ENCODE peak calls at places on chromosomes 16 and 17, in seven cellular contexts. Q is mucosa of descending colon, M is ascending aorta, V is fibroblast of pulmonary artery, K is bronchial epithelial cell, B is aorta, S is colonic mucosa. R is an unnamed sample.

GRCh38 chr17:72392056-72393010 is 271.5 kb downstream of the SOX9 start:
- DNase-seq in Q (no peak), M (no peak), V (peak; percentile 83), K (no peak), B (no peak), S (no peak), R (no peak)

GRCh38 chr16:57265850-57266530 is 18.5 kb downstream of the PLLP start:
- DNase-seq in Q (peak; percentile 81), M (no peak), V (peak; percentile 45), K (peak; percentile 44), B (peak; percentile 63), S (peak; percentile 90), R (peak; percentile 97)

GRCh38 chr17:75524971-75525805 is at the start of gene LLGL2:
- DNase-seq in Q (peak; percentile 95), M (no peak), V (peak; percentile 38), K (peak; percentile 73), B (peak; percentile 79), S (peak; percentile 94), R (peak; percentile 94)

GRCh38 chr17:67278363-67278762 is 33.4 kb upstream of the HELZ start:
- DNase-seq in Q (no peak), M (no peak), V (no peak), K (no peak), B (no peak), S (no peak), R (no peak)

GRCh38 chr17:44637066-44637465 is 19.2 kb upstream of the MEIOC start:
- DNase-seq in Q (no peak), M (no peak), V (no peak), K (no peak), B (no peak), S (no peak), R (no peak)

GRCh38 chr16:53848277-53848942 is 144.5 kb downstream of the FTO start:
- DNase-seq in Q (no peak), M (no peak), V (no peak), K (no peak), B (no peak), S (no peak), R (no peak)

GRCh38 chr17:48241131-48241591 is 133.6 kb downstream of the SNX11 start:
- DNase-seq in Q (no peak), M (no peak), V (peak; percentile 73), K (peak; percentile 56), B (peak; percentile 59), S (no peak), R (peak; percentile 17)

GRCh38 chr16:89502319-89502843 is 5.8 kb upstream of the SPG7 start:
- DNase-seq in Q (peak; percentile 75), M (no peak), V (peak; percentile 37), K (peak; percentile 83), B (no peak), S (peak; percentile 77), R (peak; percentile 97)

GRCh38 chr16:50428116-50428515 is 59.3 kb upstream of the BRD7 start:
- DNase-seq in Q (no peak), M (no peak), V (peak; percentile 2), K (peak; percentile 62), B (no peak), S (no peak), R (no peak)

GRCh38 chr17:43952351-43952723 is 1.4 kb downstream of the PYY start:
- DNase-seq in Q (no peak), M (no peak), V (no peak), K (no peak), B (no peak), S (no peak), R (no peak)

GRCh38 chr16:8730335-8730915 is 56.0 kb downstream of the ABAT start:
- DNase-seq in Q (no peak), M (no peak), V (no peak), K (peak; percentile 93), B (no peak), S (no peak), R (peak; percentile 82)

GRCh38 chr16:48961546-48961945 is 320.1 kb downstream of the CBLN1 start:
- DNase-seq in Q (no peak), M (no peak), V (no peak), K (peak; percentile 87), B (no peak), S (no peak), R (no peak)

GRCh38 chr16:49855822-49856740 is at the start of gene ZNF423:
- DNase-seq in Q (peak; percentile 49), M (no peak), V (peak; percentile 15), K (no peak), B (no peak), S (peak; percentile 57), R (no peak)

GRCh38 chr16:66687906-66688625 is 8.5 kb downstream of the CMTM4 start:
- DNase-seq in Q (no peak), M (no peak), V (no peak), K (no peak), B (no peak), S (no peak), R (peak; percentile 86)

GRCh38 chr17:40107266-40107980 is 7.0 kb upstream of the NR1D1 start:
- DNase-seq in Q (peak; percentile 37), M (no peak), V (peak; percentile 24), K (no peak), B (peak; percentile 56), S (no peak), R (no peak)

GRCh38 chr17:72699566-72699965 is 392.9 kb downstream of the SLC39A11 start:
- DNase-seq in Q (no peak), M (no peak), V (peak; percentile 67), K (no peak), B (no peak), S (no peak), R (no peak)

GRCh38 chr16:57619606-57620315 is 8.7 kb upstream of the ADGRG1 start:
- DNase-seq in Q (peak; percentile 88), M (no peak), V (no peak), K (peak; percentile 89), B (peak; percentile 20), S (peak; percentile 92), R (peak; percentile 77)

GRCh38 chr17:42796066-42796758 is 2.3 kb downstream of the COA3 start:
- DNase-seq in Q (no peak), M (no peak), V (no peak), K (no peak), B (no peak), S (no peak), R (no peak)

GRCh38 chr17:42797067-42798007 is 1.2 kb downstream of the COA3 start:
- DNase-seq in Q (peak; percentile 81), M (no peak), V (no peak), K (peak; percentile 52), B (no peak), S (peak; percentile 75), R (peak; percentile 92)

GRCh38 chr17:42798011-42798382 is 507 bp downstream of the COA3 start:
- DNase-seq in Q (no peak), M (no peak), V (no peak), K (no peak), B (no peak), S (no peak), R (no peak)

GRCh38 chr17:42795465-42795864 is 3.0 kb downstream of the COA3 start:
- DNase-seq in Q (no peak), M (no peak), V (no peak), K (no peak), B (no peak), S (peak; percentile 62), R (no peak)

DNA sequence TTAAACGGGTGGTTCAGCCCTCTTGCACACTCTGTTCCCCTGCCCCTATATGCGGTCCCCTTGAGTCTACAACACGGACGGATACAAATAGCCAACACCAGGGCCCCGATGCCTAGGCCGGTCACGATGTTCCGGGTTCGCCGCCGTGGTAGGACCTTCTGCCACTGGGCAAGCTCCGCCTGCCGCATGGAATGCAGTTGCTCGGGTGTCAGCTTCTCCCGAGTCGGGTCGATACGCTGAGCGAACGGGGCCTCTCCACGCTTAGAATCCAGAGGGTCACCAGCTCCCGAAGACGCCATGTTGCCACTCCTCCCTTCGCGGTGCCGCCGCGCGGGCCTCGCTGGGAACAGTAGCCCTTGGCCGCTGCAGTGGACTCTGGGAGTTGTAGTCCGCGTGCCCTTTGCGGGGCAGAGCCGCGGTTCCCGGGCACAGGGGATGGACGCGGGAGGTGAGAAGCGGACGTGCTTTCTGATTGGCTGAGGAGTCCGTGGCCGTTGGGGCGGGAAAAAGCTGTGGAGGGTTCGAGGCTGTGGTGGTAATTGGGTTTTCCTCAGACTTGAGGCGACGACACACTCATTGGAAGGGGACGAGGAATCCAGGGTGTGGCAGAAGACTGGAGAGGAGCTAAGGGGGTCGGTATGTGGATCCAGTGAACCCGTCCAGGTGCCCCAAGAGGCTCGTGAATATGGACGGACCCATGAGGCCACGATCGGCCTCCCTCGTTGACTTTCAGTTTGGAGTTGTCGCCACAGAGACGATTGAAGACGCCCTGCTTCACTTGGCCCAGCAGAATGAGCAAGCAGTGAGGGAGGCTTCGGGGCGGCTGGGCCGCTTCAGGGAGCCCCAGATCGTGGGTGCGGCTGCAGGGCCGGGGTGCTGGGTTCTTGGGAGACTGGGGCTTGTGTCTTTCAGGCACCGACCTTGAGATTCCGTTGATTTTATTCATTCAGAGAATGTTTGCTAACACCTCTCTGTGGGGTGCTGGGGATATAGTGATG is at the start of the genes CNTD1 and COA3:
- DNase-seq in Q (peak; percentile 91), M (peak; percentile 92), V (peak; percentile 86), K (peak; percentile 67), B (peak; percentile 91), S (peak; percentile 90), R (peak; percentile 88)
- H3K4me3 ChIP-seq in Q (peak within 1 kb of the TSS; percentile 74), M (peak within 1 kb of the TSS; percentile 78), V (peak within 1 kb of the TSS; percentile 78), K (peak within 1 kb of the TSS; percentile 76), B (peak within 1 kb of the TSS; percentile 56), S (peak within 1 kb of the TSS; percentile 76), R (peak within 1 kb of the TSS; percentile 94)

GRCh38 chr16:28297308-28297707 is 5.0 kb downstream of the SBK1 start:
- DNase-seq in Q (no peak), M (no peak), V (no peak), K (no peak), B (no peak), S (no peak), R (no peak)
- H3K4me3 ChIP-seq in Q (no peak overlapping the region), M (no peak overlapping the region), V (no peak overlapping the region), K (no peak overlapping the region), B (no peak overlapping the region), S (no peak overlapping the region), R (no peak overlapping the region)

GRCh38 chr17:32929588-32929987 is 1.6 kb downstream of the TMEM98 start:
- DNase-seq in Q (no peak), M (no peak), V (no peak), K (no peak), B (no peak), S (no peak), R (no peak)
- H3K4me3 ChIP-seq in Q (no peak overlapping the region), M (peak overlapping the region; percentile 85), V (peak overlapping the region; percentile 63), K (no peak overlapping the region), B (no peak overlapping the region), S (no peak overlapping the region), R (no peak overlapping the region)

GRCh38 chr16:30984669-30985400 is at the start of gene HSD3B7:
- DNase-seq in Q (peak; percentile 95), M (peak; percentile 95), V (peak; percentile 80), K (peak; percentile 50), B (peak; percentile 94), S (peak; percentile 95), R (peak; percentile 85)
- H3K4me3 ChIP-seq in Q (no peak within 1 kb of the TSS), M (peak within 1 kb of the TSS; percentile 59), V (peak within 1 kb of the TSS; percentile 47), K (peak within 1 kb of the TSS; percentile 42), B (peak within 1 kb of the TSS; percentile 18), S (peak within 1 kb of the TSS; percentile 56), R (peak within 1 kb of the TSS; percentile 40)

DNA sequence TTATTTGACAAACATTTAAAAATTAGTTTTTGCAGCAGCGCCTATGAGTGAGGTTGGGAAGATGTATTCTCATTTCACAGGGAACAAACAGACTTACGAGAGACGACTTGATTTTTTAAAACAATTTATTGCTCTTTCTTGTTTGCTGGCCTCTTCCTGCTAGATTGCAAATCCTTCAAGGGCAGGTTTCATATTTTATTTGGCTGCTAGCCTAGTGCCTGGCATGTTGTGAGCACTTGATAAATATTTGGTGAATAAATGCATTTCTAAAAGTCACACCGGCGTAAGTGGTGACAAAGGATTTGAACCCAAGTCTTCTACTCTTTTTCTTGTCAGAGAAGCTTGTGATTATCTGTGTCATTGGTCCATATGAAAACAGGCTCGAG is 1.4 kb downstream of the WWP2 start:
- DNase-seq in Q (no peak), M (no peak), V (no peak), K (no peak), B (no peak), S (no peak), R (peak; percentile 12)
- H3K4me3 ChIP-seq in Q (no peak overlapping the region), M (peak overlapping the region; percentile 87), V (peak overlapping the region; percentile 93), K (peak overlapping the region; percentile 56), B (no peak overlapping the region), S (peak overlapping the region; percentile 91), R (peak overlapping the region; percentile 96)

R was measured in small intestine.